ENCODE peak calls at places on chromosomes 5 and 9, in seven cellular contexts. Q, W, H, U, I, X and O are unnamed samples.

GRCh38 chr5:149381986-149382338 is 2.9 kb upstream of the IL17B start:
- DNase-seq in H (peak), X (peak), I (no peak), W (peak), Q (peak), U (no peak), O (peak)

GRCh38 chr5:27474395-27474794 is 436.0 kb upstream of the CDH9 start:
- DNase-seq in X (no peak), Q (no peak), H (no peak), U (no peak), W (no peak), I (no peak), O (no peak)

GRCh38 chr9:85020791-85021190 is 351.3 kb downstream of the NTRK2 start:
- DNase-seq in Q (no peak), U (peak), X (no peak), H (no peak), I (no peak), W (no peak), O (no peak)

GRCh38 chr5:135547590-135548254 is 12.0 kb upstream of the NEUROG1 start:
- DNase-seq in X (no peak), I (no peak), U (no peak), Q (no peak), H (no peak), W (no peak), O (no peak)

GRCh38 chr5:103439007-103439406 is 123.6 kb downstream of the NUDT12 start:
- DNase-seq in W (no peak), U (no peak), I (no peak), Q (no peak), H (no peak), X (no peak), O (no peak)

GRCh38 chr9:77025146-77025545 is 5.7 kb downstream of the FOXB2 start:
- DNase-seq in U (no peak), Q (no peak), X (no peak), H (no peak), I (no peak), W (no peak), O (no peak)

GRCh38 chr9:105296889-105297288 is 52.4 kb downstream of the SLC44A1 start:
- DNase-seq in H (no peak), U (peak), Q (no peak), X (no peak), I (no peak), W (no peak), O (no peak)

GRCh38 chr9:82757921-82758320 is 305.0 kb downstream of the RASEF start:
- DNase-seq in X (no peak), W (no peak), U (no peak), Q (no peak), I (no peak), H (no peak), O (no peak)

GRCh38 chr5:91384671-91385430 is 1.7 kb upstream of the ARRDC3 start:
- DNase-seq in Q (no peak), X (peak), I (peak), U (peak), W (no peak), H (peak), O (peak)

GRCh38 chr5:7904170-7904569 is 35.2 kb downstream of the MTRR start:
- DNase-seq in I (no peak), X (no peak), Q (no peak), U (peak), H (no peak), W (no peak), O (no peak)

GRCh38 chr5:172931001-172931536 is 28.2 kb upstream of the RPL26L1 start:
- DNase-seq in X (no peak), Q (peak), U (peak), W (no peak), H (no peak), I (no peak), O (no peak)

GRCh38 chr9:113464672-113465271 is 1.2 kb downstream of the RGS3 start:
- DNase-seq in H (no peak), W (no peak), X (no peak), U (no peak), Q (peak), I (no peak), O (no peak)

GRCh38 chr5:61394078-61394701 is 62.1 kb downstream of the ZSWIM6 start:
- DNase-seq in I (no peak), U (peak), W (no peak), H (no peak), Q (no peak), X (no peak), O (no peak)

GRCh38 chr9:115672477-115673316 is 480.9 kb upstream of the PAPPA start:
- DNase-seq in H (no peak), U (peak), Q (no peak), W (no peak), X (no peak), I (no peak), O (no peak)

GRCh38 chr5:82397741-82398320 is 119.7 kb upstream of the RPS23 start:
- DNase-seq in I (no peak), Q (no peak), X (no peak), H (no peak), W (no peak), U (peak), O (no peak)

GRCh38 chr9:121324316-121324715 is 45.7 kb downstream of the STOM start:
- DNase-seq in W (no peak), U (no peak), X (no peak), I (no peak), Q (peak), H (no peak), O (no peak)

GRCh38 chr5:110815916-110816605 is 77.3 kb downstream of the SLC25A46 start:
- DNase-seq in W (no peak), H (no peak), Q (no peak), I (no peak), X (no peak), U (peak), O (no peak)

GRCh38 chr9:121871431-121872025 is 220.1 kb downstream of the DAB2IP start:
- DNase-seq in Q (no peak), I (no peak), X (no peak), W (no peak), H (no peak), U (peak), O (no peak)

GRCh38 chr9:136255166-136255538 is 9.5 kb upstream of the QSOX2 start:
- DNase-seq in X (no peak), I (no peak), H (no peak), U (peak), Q (no peak), W (no peak), O (no peak)

GRCh38 chr9:15144567-15145174 is 162.3 kb downstream of the TTC39B start:
- DNase-seq in U (no peak), Q (no peak), H (no peak), W (peak), I (no peak), X (no peak), O (no peak)

GRCh38 chr5:7391215-7391614 is 4.7 kb upstream of the ADCY2 start:
- DNase-seq in X (no peak), Q (no peak), W (no peak), H (no peak), I (no peak), U (peak), O (no peak)

GRCh38 chr9:33778700-33779351 is 16.5 kb upstream of the PRSS3 start:
- DNase-seq in X (peak), Q (no peak), U (peak), H (peak), W (peak), I (no peak), O (peak)

GRCh38 chr5:61319388-61320146 is 12.5 kb upstream of the ZSWIM6 start:
- DNase-seq in Q (no peak), X (no peak), I (no peak), U (no peak), H (no peak), W (no peak), O (no peak)

GRCh38 chr5:58893551-58893950 is 310.7 kb downstream of the RAB3C start:
- DNase-seq in I (no peak), W (no peak), Q (no peak), U (no peak), H (no peak), X (no peak), O (no peak)

GRCh38 chr5:160175438-160176218 is 53.7 kb upstream of the FABP6 start:
- DNase-seq in H (no peak), I (no peak), X (no peak), W (peak), U (peak), Q (peak), O (no peak)

GRCh38 chr5:136174021-136174659 is 18.8 kb downstream of the SMIM32 start:
- DNase-seq in H (no peak), U (peak), W (no peak), I (no peak), X (no peak), Q (no peak), O (peak)

GRCh38 chr5:159619826-159620225 is 289.5 kb upstream of the IL12B start:
- DNase-seq in I (no peak), U (no peak), Q (no peak), H (no peak), X (no peak), W (peak), O (no peak)

GRCh38 chr9:93064392-93065124 is 6.1 kb downstream of the SUSD3 start:
- DNase-seq in I (peak), H (peak), U (peak), W (no peak), X (peak), Q (no peak), O (peak)

GRCh38 chr5:53321721-53322120 is 158.7 kb upstream of the FST start:
- DNase-seq in I (no peak), W (no peak), U (no peak), X (no peak), Q (no peak), H (no peak), O (no peak)

GRCh38 chr9:134245179-134245578 is 80.8 kb upstream of the RNU6ATAC start:
- DNase-seq in I (no peak), H (no peak), Q (no peak), X (no peak), W (no peak), U (no peak), O (no peak)